ENCODE peak calls at places on chromosomes 7 and 10, in nine cellular contexts. One of them, this sample, is unnamed.

GRCh38 chr7:50339990-50340500 is 35.5 kb downstream of the IKZF1 start:
- DNase-seq in nephron progenitor cell: no peak
- DNase-seq in epithelial cell of esophagus: no peak
- DNase-seq in fibroblast of lung: no peak
- DNase-seq in posterior cingulate gyrus: no peak
- DNase-seq in NCI-H2081: no peak
- DNase-seq in AG08395: no peak
- DNase-seq in T47D: no peak
- DNase-seq in DMS153: peak; percentile 38
- DNase-seq in this sample: peak; percentile 56

GRCh38 chr10:133124357-133125211 is 35.4 kb upstream of the KNDC1 start:
- DNase-seq in nephron progenitor cell: peak; percentile 82
- DNase-seq in epithelial cell of esophagus: no peak
- DNase-seq in fibroblast of lung: no peak
- DNase-seq in posterior cingulate gyrus: peak; percentile 66
- DNase-seq in NCI-H2081: no peak
- DNase-seq in AG08395: peak; percentile 74
- DNase-seq in T47D: peak; percentile 76
- DNase-seq in DMS153: no peak
- DNase-seq in this sample: no peak

GRCh38 chr7:128235469-128235868 is 5.6 kb upstream of the LEP start:
- DNase-seq in nephron progenitor cell: no peak
- DNase-seq in epithelial cell of esophagus: no peak
- DNase-seq in fibroblast of lung: no peak
- DNase-seq in posterior cingulate gyrus: no peak
- DNase-seq in NCI-H2081: no peak
- DNase-seq in AG08395: no peak
- DNase-seq in T47D: no peak
- DNase-seq in DMS153: no peak
- DNase-seq in this sample: no peak

GRCh38 chr10:24303522-24304310 is 94.8 kb downstream of the KIAA1217 start:
- DNase-seq in nephron progenitor cell: no peak
- DNase-seq in epithelial cell of esophagus: no peak
- DNase-seq in fibroblast of lung: no peak
- DNase-seq in posterior cingulate gyrus: no peak
- DNase-seq in NCI-H2081: no peak
- DNase-seq in AG08395: no peak
- DNase-seq in T47D: no peak
- DNase-seq in DMS153: no peak
- DNase-seq in this sample: no peak

GRCh38 chr7:132466367-132466766 is 109.9 kb downstream of the PLXNA4 start:
- DNase-seq in nephron progenitor cell: no peak
- DNase-seq in epithelial cell of esophagus: no peak
- DNase-seq in fibroblast of lung: no peak
- DNase-seq in posterior cingulate gyrus: no peak
- DNase-seq in NCI-H2081: no peak
- DNase-seq in AG08395: no peak
- DNase-seq in T47D: no peak
- DNase-seq in DMS153: no peak
- DNase-seq in this sample: no peak

GRCh38 chr10:121659236-121659635 is 61.0 kb upstream of the FGFR2 start:
- DNase-seq in nephron progenitor cell: no peak
- DNase-seq in epithelial cell of esophagus: no peak
- DNase-seq in fibroblast of lung: no peak
- DNase-seq in posterior cingulate gyrus: no peak
- DNase-seq in NCI-H2081: no peak
- DNase-seq in AG08395: no peak
- DNase-seq in T47D: no peak
- DNase-seq in DMS153: no peak
- DNase-seq in this sample: no peak

GRCh38 chr10:123560301-123561144 is 105.6 kb upstream of the GPR26 start:
- DNase-seq in nephron progenitor cell: no peak
- DNase-seq in epithelial cell of esophagus: no peak
- DNase-seq in fibroblast of lung: no peak
- DNase-seq in posterior cingulate gyrus: no peak
- DNase-seq in NCI-H2081: no peak
- DNase-seq in AG08395: no peak
- DNase-seq in T47D: no peak
- DNase-seq in DMS153: no peak
- DNase-seq in this sample: no peak

GRCh38 chr7:134368851-134369533 is 52.3 kb upstream of the SLC35B4 start:
- DNase-seq in nephron progenitor cell: no peak
- DNase-seq in epithelial cell of esophagus: peak; percentile 90
- DNase-seq in fibroblast of lung: peak; percentile 74
- DNase-seq in posterior cingulate gyrus: no peak
- DNase-seq in NCI-H2081: no peak
- DNase-seq in AG08395: peak; percentile 61
- DNase-seq in T47D: no peak
- DNase-seq in DMS153: peak; percentile 24
- DNase-seq in this sample: no peak

GRCh38 chr10:31014146-31014880 is 17.4 kb downstream of the ZNF438 start:
- DNase-seq in nephron progenitor cell: no peak
- DNase-seq in epithelial cell of esophagus: no peak
- DNase-seq in fibroblast of lung: no peak
- DNase-seq in posterior cingulate gyrus: no peak
- DNase-seq in NCI-H2081: no peak
- DNase-seq in AG08395: no peak
- DNase-seq in T47D: no peak
- DNase-seq in DMS153: no peak
- DNase-seq in this sample: no peak

This sample was measured in activated effector memory CD4-positive, alpha-beta T cell treated with Interleukin-2 at 50 U/mL for 16 hours.